ENCODE peak calls at places on chromosomes 12 and 14, in ten cellular contexts. One of them, this sample, is unnamed.

GRCh38 chr12:84757978-84758377 is 154.6 kb downstream of the SLC6A15 start:
- DNase-seq in neural crest cell: no peak
- DNase-seq in uterus: no peak
- DNase-seq in esophagus squamous epithelium: no peak
- DNase-seq in pancreas: no peak
- DNase-seq in NCI-H1092 treated with DMSO at 0.1 percent for 48 hours: no peak
- DNase-seq in mucosa of descending colon: no peak
- DNase-seq in brain microvascular endothelial cell: peak
- DNase-seq in lower lobe of right lung: no peak
- DNase-seq in activated CD4-positive, alpha-beta T cell treated with anti-CD3 and anti-CD28 coated beads for 48 hours: no peak
- DNase-seq in this sample: no peak

GRCh38 chr12:116406529-116406928 is 129.0 kb upstream of the MED13L start:
- DNase-seq in lower lobe of right lung: peak
- DNase-seq in mucosa of descending colon: peak
- DNase-seq in uterus: peak
- DNase-seq in pancreas: no peak
- DNase-seq in esophagus squamous epithelium: no peak
- DNase-seq in NCI-H1092 treated with DMSO at 0.1 percent for 48 hours: no peak
- DNase-seq in brain microvascular endothelial cell: peak
- DNase-seq in neural crest cell: no peak
- DNase-seq in activated CD4-positive, alpha-beta T cell treated with anti-CD3 and anti-CD28 coated beads for 48 hours: no peak
- DNase-seq in this sample: no peak

GRCh38 chr12:5439333-5439732 is 7.4 kb downstream of the NTF3 start:
- DNase-seq in uterus: no peak
- DNase-seq in mucosa of descending colon: no peak
- DNase-seq in pancreas: no peak
- DNase-seq in brain microvascular endothelial cell: no peak
- DNase-seq in neural crest cell: no peak
- DNase-seq in lower lobe of right lung: no peak
- DNase-seq in esophagus squamous epithelium: no peak
- DNase-seq in NCI-H1092 treated with DMSO at 0.1 percent for 48 hours: no peak
- DNase-seq in activated CD4-positive, alpha-beta T cell treated with anti-CD3 and anti-CD28 coated beads for 48 hours: no peak
- DNase-seq in this sample: no peak

GRCh38 chr12:124786065-124786964 is 77.3 kb downstream of the SCARB1 start:
- DNase-seq in NCI-H1092 treated with DMSO at 0.1 percent for 48 hours: peak
- DNase-seq in activated CD4-positive, alpha-beta T cell treated with anti-CD3 and anti-CD28 coated beads for 48 hours: no peak
- DNase-seq in uterus: peak
- DNase-seq in lower lobe of right lung: peak
- DNase-seq in neural crest cell: peak
- DNase-seq in pancreas: no peak
- DNase-seq in mucosa of descending colon: no peak
- DNase-seq in esophagus squamous epithelium: no peak
- DNase-seq in brain microvascular endothelial cell: peak
- DNase-seq in this sample: peak

GRCh38 chr14:39426605-39427004 is 5.6 kb downstream of the FBXO33 start:
- DNase-seq in brain microvascular endothelial cell: peak
- DNase-seq in activated CD4-positive, alpha-beta T cell treated with anti-CD3 and anti-CD28 coated beads for 48 hours: no peak
- DNase-seq in pancreas: no peak
- DNase-seq in esophagus squamous epithelium: no peak
- DNase-seq in lower lobe of right lung: no peak
- DNase-seq in uterus: no peak
- DNase-seq in neural crest cell: no peak
- DNase-seq in mucosa of descending colon: no peak
- DNase-seq in NCI-H1092 treated with DMSO at 0.1 percent for 48 hours: peak
- DNase-seq in this sample: peak

GRCh38 chr12:120650249-120650690 is 9.8 kb downstream of the CABP1 start:
- DNase-seq in uterus: no peak
- DNase-seq in esophagus squamous epithelium: no peak
- DNase-seq in NCI-H1092 treated with DMSO at 0.1 percent for 48 hours: no peak
- DNase-seq in lower lobe of right lung: peak
- DNase-seq in neural crest cell: no peak
- DNase-seq in pancreas: no peak
- DNase-seq in activated CD4-positive, alpha-beta T cell treated with anti-CD3 and anti-CD28 coated beads for 48 hours: no peak
- DNase-seq in mucosa of descending colon: no peak
- DNase-seq in brain microvascular endothelial cell: no peak
- DNase-seq in this sample: no peak

GRCh38 chr12:122947352-122947792 is 18.9 kb downstream of the ABCB9 start:
- DNase-seq in esophagus squamous epithelium: no peak
- DNase-seq in lower lobe of right lung: peak
- DNase-seq in pancreas: peak
- DNase-seq in activated CD4-positive, alpha-beta T cell treated with anti-CD3 and anti-CD28 coated beads for 48 hours: no peak
- DNase-seq in uterus: no peak
- DNase-seq in NCI-H1092 treated with DMSO at 0.1 percent for 48 hours: no peak
- DNase-seq in brain microvascular endothelial cell: no peak
- DNase-seq in mucosa of descending colon: peak
- DNase-seq in neural crest cell: no peak
- DNase-seq in this sample: no peak

GRCh38 chr12:81610955-81611889 is 147.9 kb downstream of the PPFIA2 start:
- DNase-seq in activated CD4-positive, alpha-beta T cell treated with anti-CD3 and anti-CD28 coated beads for 48 hours: no peak
- DNase-seq in esophagus squamous epithelium: no peak
- DNase-seq in NCI-H1092 treated with DMSO at 0.1 percent for 48 hours: no peak
- DNase-seq in pancreas: peak
- DNase-seq in brain microvascular endothelial cell: no peak
- DNase-seq in mucosa of descending colon: no peak
- DNase-seq in lower lobe of right lung: no peak
- DNase-seq in uterus: no peak
- DNase-seq in neural crest cell: no peak
- DNase-seq in this sample: no peak

GRCh38 chr12:111578276-111578970 is 20.7 kb downstream of the ATXN2 start:
- DNase-seq in brain microvascular endothelial cell: peak
- DNase-seq in pancreas: no peak
- DNase-seq in NCI-H1092 treated with DMSO at 0.1 percent for 48 hours: no peak
- DNase-seq in mucosa of descending colon: no peak
- DNase-seq in lower lobe of right lung: no peak
- DNase-seq in esophagus squamous epithelium: no peak
- DNase-seq in uterus: no peak
- DNase-seq in neural crest cell: no peak
- DNase-seq in activated CD4-positive, alpha-beta T cell treated with anti-CD3 and anti-CD28 coated beads for 48 hours: no peak
- DNase-seq in this sample: no peak

GRCh38 chr12:89695100-89695499 is 13.5 kb downstream of the ATP2B1 start:
- DNase-seq in mucosa of descending colon: no peak
- DNase-seq in uterus: no peak
- DNase-seq in activated CD4-positive, alpha-beta T cell treated with anti-CD3 and anti-CD28 coated beads for 48 hours: no peak
- DNase-seq in esophagus squamous epithelium: no peak
- DNase-seq in lower lobe of right lung: no peak
- DNase-seq in NCI-H1092 treated with DMSO at 0.1 percent for 48 hours: no peak
- DNase-seq in brain microvascular endothelial cell: peak
- DNase-seq in pancreas: no peak
- DNase-seq in neural crest cell: no peak
- DNase-seq in this sample: no peak

GRCh38 chr12:30826276-30826675 is 71.5 kb upstream of the CAPRIN2 start:
- DNase-seq in lower lobe of right lung: no peak
- DNase-seq in esophagus squamous epithelium: no peak
- DNase-seq in activated CD4-positive, alpha-beta T cell treated with anti-CD3 and anti-CD28 coated beads for 48 hours: no peak
- DNase-seq in mucosa of descending colon: no peak
- DNase-seq in brain microvascular endothelial cell: no peak
- DNase-seq in NCI-H1092 treated with DMSO at 0.1 percent for 48 hours: no peak
- DNase-seq in neural crest cell: no peak
- DNase-seq in uterus: no peak
- DNase-seq in pancreas: no peak
- DNase-seq in this sample: no peak

GRCh38 chr12:92593734-92594402 is 108.9 kb upstream of the PLEKHG7 start:
- DNase-seq in lower lobe of right lung: peak
- DNase-seq in uterus: no peak
- DNase-seq in activated CD4-positive, alpha-beta T cell treated with anti-CD3 and anti-CD28 coated beads for 48 hours: peak
- DNase-seq in neural crest cell: no peak
- DNase-seq in pancreas: no peak
- DNase-seq in mucosa of descending colon: peak
- DNase-seq in brain microvascular endothelial cell: peak
- DNase-seq in esophagus squamous epithelium: no peak
- DNase-seq in NCI-H1092 treated with DMSO at 0.1 percent for 48 hours: no peak
- DNase-seq in this sample: no peak

GRCh38 chr12:34352098-34352497 is 329.8 kb downstream of the ALG10 start:
- DNase-seq in mucosa of descending colon: no peak
- DNase-seq in uterus: no peak
- DNase-seq in neural crest cell: no peak
- DNase-seq in esophagus squamous epithelium: no peak
- DNase-seq in lower lobe of right lung: no peak
- DNase-seq in activated CD4-positive, alpha-beta T cell treated with anti-CD3 and anti-CD28 coated beads for 48 hours: no peak
- DNase-seq in pancreas: no peak
- DNase-seq in brain microvascular endothelial cell: no peak
- DNase-seq in NCI-H1092 treated with DMSO at 0.1 percent for 48 hours: no peak
- DNase-seq in this sample: no peak

GRCh38 chr12:117111386-117112267 is 12.4 kb upstream of the TESC start:
- DNase-seq in lower lobe of right lung: no peak
- DNase-seq in brain microvascular endothelial cell: no peak
- DNase-seq in mucosa of descending colon: no peak
- DNase-seq in activated CD4-positive, alpha-beta T cell treated with anti-CD3 and anti-CD28 coated beads for 48 hours: no peak
- DNase-seq in neural crest cell: no peak
- DNase-seq in NCI-H1092 treated with DMSO at 0.1 percent for 48 hours: peak
- DNase-seq in pancreas: no peak
- DNase-seq in uterus: no peak
- DNase-seq in esophagus squamous epithelium: no peak
- DNase-seq in this sample: peak

GRCh38 chr12:58920956-58921861 is 905 bp upstream of the LRIG3 start:
- DNase-seq in uterus: no peak
- DNase-seq in mucosa of descending colon: no peak
- DNase-seq in activated CD4-positive, alpha-beta T cell treated with anti-CD3 and anti-CD28 coated beads for 48 hours: peak
- DNase-seq in brain microvascular endothelial cell: no peak
- DNase-seq in pancreas: no peak
- DNase-seq in esophagus squamous epithelium: no peak
- DNase-seq in NCI-H1092 treated with DMSO at 0.1 percent for 48 hours: no peak
- DNase-seq in lower lobe of right lung: no peak
- DNase-seq in neural crest cell: no peak
- DNase-seq in this sample: no peak

GRCh38 chr12:53939141-53940108 is 794 bp downstream of the HOXC13 start:
- DNase-seq in pancreas: peak
- DNase-seq in lower lobe of right lung: no peak
- DNase-seq in brain microvascular endothelial cell: no peak
- DNase-seq in neural crest cell: no peak
- DNase-seq in esophagus squamous epithelium: no peak
- DNase-seq in mucosa of descending colon: no peak
- DNase-seq in uterus: no peak
- DNase-seq in NCI-H1092 treated with DMSO at 0.1 percent for 48 hours: no peak
- DNase-seq in activated CD4-positive, alpha-beta T cell treated with anti-CD3 and anti-CD28 coated beads for 48 hours: no peak
- DNase-seq in this sample: no peak

GRCh38 chr14:37834275-37834674 is 238.8 kb downstream of the TTC6 start:
- DNase-seq in neural crest cell: no peak
- DNase-seq in uterus: no peak
- DNase-seq in lower lobe of right lung: no peak
- DNase-seq in NCI-H1092 treated with DMSO at 0.1 percent for 48 hours: no peak
- DNase-seq in mucosa of descending colon: no peak
- DNase-seq in activated CD4-positive, alpha-beta T cell treated with anti-CD3 and anti-CD28 coated beads for 48 hours: no peak
- DNase-seq in pancreas: no peak
- DNase-seq in brain microvascular endothelial cell: no peak
- DNase-seq in esophagus squamous epithelium: no peak
- DNase-seq in this sample: no peak

GRCh38 chr14:22472935-22473854 is 115.8 kb downstream of the DAD1 start:
- DNase-seq in brain microvascular endothelial cell: peak
- DNase-seq in mucosa of descending colon: no peak
- DNase-seq in neural crest cell: peak
- DNase-seq in uterus: no peak
- DNase-seq in pancreas: no peak
- DNase-seq in esophagus squamous epithelium: no peak
- DNase-seq in NCI-H1092 treated with DMSO at 0.1 percent for 48 hours: peak
- DNase-seq in activated CD4-positive, alpha-beta T cell treated with anti-CD3 and anti-CD28 coated beads for 48 hours: no peak
- DNase-seq in lower lobe of right lung: no peak
- DNase-seq in this sample: peak

GRCh38 chr12:130948136-130948535 is 5.6 kb upstream of the ADGRD1 start:
- DNase-seq in NCI-H1092 treated with DMSO at 0.1 percent for 48 hours: no peak
- DNase-seq in activated CD4-positive, alpha-beta T cell treated with anti-CD3 and anti-CD28 coated beads for 48 hours: no peak
- DNase-seq in mucosa of descending colon: no peak
- DNase-seq in brain microvascular endothelial cell: no peak
- DNase-seq in pancreas: no peak
- DNase-seq in uterus: no peak
- DNase-seq in esophagus squamous epithelium: no peak
- DNase-seq in neural crest cell: no peak
- DNase-seq in lower lobe of right lung: no peak
- DNase-seq in this sample: no peak

GRCh38 chr12:107649615-107650014 is 36.0 kb upstream of the PWP1 start:
- DNase-seq in uterus: peak
- DNase-seq in brain microvascular endothelial cell: no peak
- DNase-seq in NCI-H1092 treated with DMSO at 0.1 percent for 48 hours: no peak
- DNase-seq in activated CD4-positive, alpha-beta T cell treated with anti-CD3 and anti-CD28 coated beads for 48 hours: no peak
- DNase-seq in mucosa of descending colon: no peak
- DNase-seq in pancreas: no peak
- DNase-seq in esophagus squamous epithelium: no peak
- DNase-seq in lower lobe of right lung: no peak
- DNase-seq in neural crest cell: no peak
- DNase-seq in this sample: no peak

GRCh38 chr12:109160433-109160832 is 44.0 kb downstream of the ACACB start:
- DNase-seq in activated CD4-positive, alpha-beta T cell treated with anti-CD3 and anti-CD28 coated beads for 48 hours: no peak
- DNase-seq in uterus: no peak
- DNase-seq in pancreas: no peak
- DNase-seq in NCI-H1092 treated with DMSO at 0.1 percent for 48 hours: no peak
- DNase-seq in lower lobe of right lung: no peak
- DNase-seq in mucosa of descending colon: no peak
- DNase-seq in esophagus squamous epithelium: no peak
- DNase-seq in brain microvascular endothelial cell: no peak
- DNase-seq in neural crest cell: no peak
- DNase-seq in this sample: no peak

GRCh38 chr12:4909734-4910501 is at the start of gene KCNA1:
- DNase-seq in activated CD4-positive, alpha-beta T cell treated with anti-CD3 and anti-CD28 coated beads for 48 hours: peak
- DNase-seq in mucosa of descending colon: peak
- DNase-seq in neural crest cell: no peak
- DNase-seq in brain microvascular endothelial cell: no peak
- DNase-seq in uterus: peak
- DNase-seq in esophagus squamous epithelium: no peak
- DNase-seq in pancreas: peak
- DNase-seq in lower lobe of right lung: no peak
- DNase-seq in NCI-H1092 treated with DMSO at 0.1 percent for 48 hours: peak
- DNase-seq in this sample: no peak

GRCh38 chr14:30210630-30211029 is 283.0 kb upstream of the PRKD1 start:
- DNase-seq in esophagus squamous epithelium: no peak
- DNase-seq in NCI-H1092 treated with DMSO at 0.1 percent for 48 hours: no peak
- DNase-seq in mucosa of descending colon: no peak
- DNase-seq in pancreas: no peak
- DNase-seq in brain microvascular endothelial cell: no peak
- DNase-seq in neural crest cell: no peak
- DNase-seq in activated CD4-positive, alpha-beta T cell treated with anti-CD3 and anti-CD28 coated beads for 48 hours: no peak
- DNase-seq in uterus: no peak
- DNase-seq in lower lobe of right lung: no peak
- DNase-seq in this sample: no peak

GRCh38 chr14:38208825-38209562 is 1.3 kb downstream of the SSTR1 start:
- DNase-seq in activated CD4-positive, alpha-beta T cell treated with anti-CD3 and anti-CD28 coated beads for 48 hours: peak
- DNase-seq in mucosa of descending colon: peak
- DNase-seq in NCI-H1092 treated with DMSO at 0.1 percent for 48 hours: peak
- DNase-seq in neural crest cell: no peak
- DNase-seq in pancreas: peak
- DNase-seq in lower lobe of right lung: peak
- DNase-seq in uterus: no peak
- DNase-seq in brain microvascular endothelial cell: no peak
- DNase-seq in esophagus squamous epithelium: no peak
- DNase-seq in this sample: peak

GRCh38 chr14:30988509-30988908 is 36.9 kb upstream of the AP4S1 start:
- DNase-seq in neural crest cell: no peak
- DNase-seq in esophagus squamous epithelium: no peak
- DNase-seq in mucosa of descending colon: no peak
- DNase-seq in brain microvascular endothelial cell: no peak
- DNase-seq in lower lobe of right lung: no peak
- DNase-seq in activated CD4-positive, alpha-beta T cell treated with anti-CD3 and anti-CD28 coated beads for 48 hours: no peak
- DNase-seq in NCI-H1092 treated with DMSO at 0.1 percent for 48 hours: no peak
- DNase-seq in pancreas: no peak
- DNase-seq in uterus: no peak
- DNase-seq in this sample: no peak

GRCh38 chr12:34361721-34362316 is 339.5 kb downstream of the ALG10 start:
- DNase-seq in activated CD4-positive, alpha-beta T cell treated with anti-CD3 and anti-CD28 coated beads for 48 hours: no peak
- DNase-seq in brain microvascular endothelial cell: no peak
- DNase-seq in lower lobe of right lung: no peak
- DNase-seq in pancreas: no peak
- DNase-seq in mucosa of descending colon: no peak
- DNase-seq in uterus: no peak
- DNase-seq in NCI-H1092 treated with DMSO at 0.1 percent for 48 hours: no peak
- DNase-seq in esophagus squamous epithelium: no peak
- DNase-seq in neural crest cell: no peak
- DNase-seq in this sample: no peak

GRCh38 chr14:51873221-51873893 is 12.9 kb downstream of the GNG2 start:
- DNase-seq in activated CD4-positive, alpha-beta T cell treated with anti-CD3 and anti-CD28 coated beads for 48 hours: peak
- DNase-seq in NCI-H1092 treated with DMSO at 0.1 percent for 48 hours: peak
- DNase-seq in esophagus squamous epithelium: no peak
- DNase-seq in uterus: no peak
- DNase-seq in pancreas: no peak
- DNase-seq in brain microvascular endothelial cell: peak
- DNase-seq in neural crest cell: no peak
- DNase-seq in mucosa of descending colon: no peak
- DNase-seq in lower lobe of right lung: no peak
- DNase-seq in this sample: peak

GRCh38 chr12:3371018-3371417 is 120.0 kb upstream of the PRMT8 start:
- DNase-seq in lower lobe of right lung: no peak
- DNase-seq in pancreas: no peak
- DNase-seq in activated CD4-positive, alpha-beta T cell treated with anti-CD3 and anti-CD28 coated beads for 48 hours: no peak
- DNase-seq in mucosa of descending colon: no peak
- DNase-seq in esophagus squamous epithelium: no peak
- DNase-seq in neural crest cell: no peak
- DNase-seq in brain microvascular endothelial cell: no peak
- DNase-seq in NCI-H1092 treated with DMSO at 0.1 percent for 48 hours: peak
- DNase-seq in uterus: no peak
- DNase-seq in this sample: no peak